ENCODE peak calls at places on chromosomes 1 and 21, in nine cellular contexts. B, V, X, R, Y, H, Q, J and O are unnamed samples.

GRCh38 chr1:8073116-8073855 is 47.2 kb upstream of the ERRFI1 start:
- DNase-seq in B (no peak), V (no peak), X (no peak), R (no peak), Y (no peak), H (no peak), Q (no peak), J (peak; percentile 59), O (no peak)

GRCh38 chr1:157829711-157830110 is 9.8 kb upstream of the FCRL1 start:
- DNase-seq in B (no peak), V (no peak), X (no peak), R (no peak), Y (no peak), H (no peak), Q (no peak), J (no peak), O (no peak)

GRCh38 chr1:2376261-2376741 is 15.1 kb downstream of the MORN1 start:
- DNase-seq in B (peak; percentile 58), V (no peak), X (no peak), R (no peak), Y (no peak), H (no peak), Q (no peak), J (no peak), O (no peak)

GRCh38 chr1:5748286-5749225 is 243.7 kb downstream of the NPHP4 start:
- DNase-seq in B (peak; percentile 52), V (no peak), X (no peak), R (no peak), Y (no peak), H (no peak), Q (no peak), J (no peak), O (no peak)

GRCh38 chr1:78651247-78651646 is 1.6 kb downstream of the IFI44 start:
- DNase-seq in B (no peak), V (no peak), X (no peak), R (no peak), Y (no peak), H (no peak), Q (no peak), J (peak; percentile 22), O (no peak)

GRCh38 chr1:47996060-47996405 is 1.2 kb downstream of the TRABD2B start:
- DNase-seq in B (no peak), V (no peak), X (no peak), R (no peak), Y (no peak), H (no peak), Q (no peak), J (no peak), O (no peak)

GRCh38 chr1:207045466-207045865 is 5.5 kb downstream of the YOD1 start:
- DNase-seq in B (no peak), V (no peak), X (no peak), R (no peak), Y (no peak), H (no peak), Q (no peak), J (no peak), O (no peak)

GRCh38 chr1:85295006-85295431 is 18.6 kb upstream of the BCL10 start:
- DNase-seq in B (no peak), V (no peak), X (no peak), R (peak; percentile 90), Y (no peak), H (no peak), Q (no peak), J (no peak), O (no peak)

GRCh38 chr1:156126701-156127534 is 12.4 kb downstream of the LMNA start:
- DNase-seq in B (no peak), V (no peak), X (no peak), R (no peak), Y (peak; percentile 62), H (no peak), Q (peak; percentile 71), J (no peak), O (peak; percentile 69)

GRCh38 chr21:44708213-44708865 is 3.0 kb downstream of the TSPEAR start:
- DNase-seq in B (no peak), V (peak; percentile 27), X (no peak), R (no peak), Y (no peak), H (peak; percentile 13), Q (no peak), J (no peak), O (no peak)

GRCh38 chr1:51814513-51814912 is 64.0 kb downstream of the NRDC start:
- DNase-seq in B (no peak), V (no peak), X (no peak), R (no peak), Y (no peak), H (no peak), Q (no peak), J (no peak), O (no peak)
- TF ChIP-seq CTCF in B (no peak), V (no peak), X (no peak), R (no peak), Y (no peak), H (no peak), Q (no peak), J (no peak), O (no peak)

GRCh38 chr1:23804183-23804582 is 3.6 kb upstream of the GALE start:
- DNase-seq in B (no peak), V (no peak), X (no peak), R (no peak), Y (no peak), H (no peak), Q (no peak), J (no peak), O (no peak)
- TF ChIP-seq CTCF in B (no peak), V (no peak), X (no peak), R (no peak), Y (no peak), H (no peak), Q (no peak), J (no peak), O (no peak)

GRCh38 chr1:180887841-180888240 is 24.9 kb upstream of the KIAA1614 start:
- DNase-seq in B (no peak), V (no peak), X (no peak), R (no peak), Y (no peak), H (no peak), Q (no peak), J (no peak), O (no peak)
- TF ChIP-seq CTCF in B (no peak), V (no peak), X (no peak), R (no peak), Y (no peak), H (no peak), Q (no peak), J (no peak), O (no peak)

DNA sequence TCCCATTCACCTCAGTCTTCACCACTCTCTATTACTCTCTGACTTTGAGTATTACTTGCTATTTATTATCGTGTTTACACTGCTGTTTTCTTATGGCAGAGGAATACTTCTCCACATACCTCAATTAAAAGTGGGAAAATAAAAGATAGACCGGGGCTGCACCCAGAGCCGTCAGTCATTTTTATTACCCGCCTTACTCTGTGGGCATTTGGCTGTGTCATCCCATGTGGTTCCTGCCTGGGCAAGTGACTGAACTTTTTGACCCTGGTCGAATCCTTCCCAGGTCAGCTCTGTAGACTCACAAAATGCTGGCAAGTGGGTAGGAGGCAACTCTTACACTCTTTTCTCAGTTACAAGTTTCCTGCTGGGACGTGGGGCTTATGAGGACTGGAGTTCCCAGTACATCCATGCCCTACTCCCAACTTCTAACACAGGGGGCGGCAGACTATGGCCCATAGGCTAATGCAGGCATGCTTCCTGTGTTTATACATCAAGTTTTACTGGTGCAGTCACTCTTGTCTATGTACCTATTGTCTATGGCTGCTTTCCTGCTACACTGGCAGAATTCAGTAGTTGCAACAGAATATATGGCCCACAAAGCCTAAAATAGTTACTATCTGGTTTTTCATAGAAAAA is 69.5 kb upstream of the KCND3 start:
- DNase-seq in B (no peak), V (no peak), X (no peak), R (peak; percentile 74), Y (no peak), H (no peak), Q (peak; percentile 1), J (no peak), O (no peak)
- TF ChIP-seq CTCF in B (no peak), V (no peak), X (no peak), R (no peak), Y (no peak), H (no peak), Q (no peak), J (no peak), O (no peak)

DNA sequence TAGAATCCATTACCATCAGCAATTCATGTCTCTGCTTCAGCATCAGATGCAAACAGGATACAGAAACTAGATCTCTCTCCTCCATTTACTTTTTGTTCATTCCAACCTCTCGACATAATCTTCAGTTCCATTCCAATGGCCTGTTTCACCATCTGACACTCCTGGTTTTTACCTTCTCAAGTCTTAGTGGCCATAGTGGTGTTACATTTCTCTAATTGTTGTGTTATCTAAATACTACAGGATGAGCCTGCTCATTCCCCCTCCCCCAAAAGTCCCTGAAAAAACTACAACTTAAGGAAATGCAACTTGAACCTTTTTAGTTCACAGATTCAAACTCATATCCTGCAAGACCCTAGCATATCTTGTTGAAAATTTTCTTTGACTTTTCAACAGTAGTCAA is 4.0 kb downstream of the NRIP1 start:
- DNase-seq in B (no peak), V (no peak), X (no peak), R (no peak), Y (no peak), H (no peak), Q (no peak), J (no peak), O (no peak)
- TF ChIP-seq CTCF in B (no peak), V (no peak), X (no peak), R (no peak), Y (no peak), H (no peak), Q (no peak), J (no peak), O (no peak)

GRCh38 chr1:240831191-240831631 is 219.3 kb upstream of the GREM2 start:
- DNase-seq in B (no peak), V (no peak), X (no peak), R (peak; percentile 59), Y (no peak), H (no peak), Q (no peak), J (no peak), O (no peak)
- TF ChIP-seq CTCF in B (no peak), V (no peak), X (no peak), R (no peak), Y (no peak), H (no peak), Q (no peak), J (no peak), O (no peak)

DNA sequence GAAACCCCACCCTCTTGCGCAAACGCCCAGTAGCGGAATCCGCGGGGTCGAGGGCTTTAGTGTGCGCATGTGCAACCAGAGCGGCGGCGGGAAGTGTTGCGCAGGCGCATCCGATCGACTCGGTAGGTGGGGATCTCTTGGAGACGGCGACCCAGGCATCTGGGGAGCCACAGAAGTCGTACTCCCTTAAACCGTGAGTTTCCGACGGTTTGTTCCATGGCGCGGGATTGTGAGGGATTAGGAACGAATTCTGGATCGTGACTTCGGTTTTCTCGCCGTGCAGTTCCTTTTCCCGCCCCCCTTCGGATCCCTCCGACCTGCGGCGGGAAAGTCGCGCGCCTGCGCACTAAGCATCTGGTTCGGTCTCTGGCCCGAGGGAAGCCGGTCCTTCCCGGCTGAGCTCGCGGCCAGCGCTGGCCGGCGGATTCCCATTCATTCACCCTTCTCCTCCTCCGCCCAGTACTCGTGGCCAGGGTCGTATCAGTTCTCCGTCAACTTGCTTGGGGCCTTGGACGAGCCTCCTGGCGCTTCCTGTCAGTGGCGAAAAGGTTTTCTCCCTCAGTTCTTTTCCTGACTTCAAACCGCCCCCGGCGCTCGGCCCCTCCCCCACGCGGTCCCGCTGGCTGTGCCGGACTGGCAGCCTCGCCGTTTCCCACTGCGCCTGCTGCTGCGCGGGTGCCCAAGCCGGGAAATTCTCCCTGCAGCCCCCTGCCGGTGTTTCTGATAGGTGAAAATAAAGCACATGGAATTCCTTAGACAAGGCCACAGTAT is at the start of gene CDC7:
- DNase-seq in B (peak; percentile 96), V (peak; percentile 87), X (peak; percentile 67), R (peak; percentile 93), Y (peak; percentile 89), H (peak; percentile 92), Q (peak; percentile 95), J (peak; percentile 90), O (peak; percentile 93)
- TF ChIP-seq CTCF in B (peak; percentile 47), V (peak; percentile 59), X (peak; percentile 47), R (peak; percentile 47), Y (peak; percentile 41), H (peak; percentile 17), Q (peak; percentile 61), J (peak; percentile 13), O (no peak)